ENCODE peak calls at places on chromosomes 7 and 10, in five cellular contexts. One of them, this sample, is unnamed.

GRCh38 chr7:159141159-159141558 is 3.5 kb downstream of the VIPR2 start:
- DNase-seq in NCI-H2107: no peak
- DNase-seq in endothelial cell: no peak
- DNase-seq in anterior cingulate cortex: no peak
- DNase-seq in non-pigmented ciliary epithelial cell: no peak
- DNase-seq in this sample: no peak

GRCh38 chr7:140048989-140049338 is 13.8 kb downstream of the PARP12 start:
- DNase-seq in endothelial cell: no peak
- DNase-seq in NCI-H2107: no peak
- DNase-seq in non-pigmented ciliary epithelial cell: no peak
- DNase-seq in anterior cingulate cortex: no peak
- DNase-seq in this sample: no peak

GRCh38 chr7:16028103-16028502 is 341.6 kb upstream of the MEOX2 start:
- DNase-seq in endothelial cell: no peak
- DNase-seq in anterior cingulate cortex: no peak
- DNase-seq in NCI-H2107: no peak
- DNase-seq in non-pigmented ciliary epithelial cell: peak
- DNase-seq in this sample: no peak

GRCh38 chr10:10528563-10528910 is 489.1 kb upstream of the CELF2 start:
- DNase-seq in NCI-H2107: no peak
- DNase-seq in anterior cingulate cortex: no peak
- DNase-seq in endothelial cell: no peak
- DNase-seq in non-pigmented ciliary epithelial cell: peak
- DNase-seq in this sample: no peak

GRCh38 chr10:43689618-43689954 is 40.9 kb upstream of the ZNF32 start:
- DNase-seq in anterior cingulate cortex: no peak
- DNase-seq in non-pigmented ciliary epithelial cell: no peak
- DNase-seq in endothelial cell: peak
- DNase-seq in NCI-H2107: no peak
- DNase-seq in this sample: peak

GRCh38 chr7:139598642-139599041 is 75.2 kb downstream of the CLEC2L start:
- DNase-seq in endothelial cell: no peak
- DNase-seq in anterior cingulate cortex: no peak
- DNase-seq in NCI-H2107: no peak
- DNase-seq in non-pigmented ciliary epithelial cell: no peak
- DNase-seq in this sample: peak

GRCh38 chr10:110267246-110267645 is 37.5 kb downstream of the SMNDC1 start:
- DNase-seq in non-pigmented ciliary epithelial cell: no peak
- DNase-seq in anterior cingulate cortex: no peak
- DNase-seq in NCI-H2107: no peak
- DNase-seq in endothelial cell: no peak
- DNase-seq in this sample: no peak

GRCh38 chr7:22853674-22854157 is 31.1 kb upstream of the TOMM7 start:
- DNase-seq in non-pigmented ciliary epithelial cell: no peak
- DNase-seq in anterior cingulate cortex: no peak
- DNase-seq in endothelial cell: no peak
- DNase-seq in NCI-H2107: no peak
- DNase-seq in this sample: peak

GRCh38 chr10:95755511-95756004 is 405 bp upstream of the ENTPD1 start:
- DNase-seq in endothelial cell: no peak
- DNase-seq in non-pigmented ciliary epithelial cell: no peak
- DNase-seq in NCI-H2107: no peak
- DNase-seq in anterior cingulate cortex: peak
- DNase-seq in this sample: no peak

GRCh38 chr7:94129443-94130140 is 125.4 kb upstream of the BET1 start:
- DNase-seq in NCI-H2107: no peak
- DNase-seq in anterior cingulate cortex: no peak
- DNase-seq in non-pigmented ciliary epithelial cell: peak
- DNase-seq in endothelial cell: no peak
- DNase-seq in this sample: peak

GRCh38 chr7:54811016-54811924 is 52.3 kb upstream of the SEC61G start:
- DNase-seq in non-pigmented ciliary epithelial cell: peak
- DNase-seq in anterior cingulate cortex: no peak
- DNase-seq in endothelial cell: no peak
- DNase-seq in NCI-H2107: no peak
- DNase-seq in this sample: no peak

GRCh38 chr7:113793171-113793570 is 125.6 kb downstream of the PPP1R3A start:
- DNase-seq in NCI-H2107: no peak
- DNase-seq in endothelial cell: no peak
- DNase-seq in anterior cingulate cortex: no peak
- DNase-seq in non-pigmented ciliary epithelial cell: no peak
- DNase-seq in this sample: no peak

GRCh38 chr10:34580643-34581042 is 234.5 kb downstream of the PARD3 start:
- DNase-seq in anterior cingulate cortex: no peak
- DNase-seq in endothelial cell: no peak
- DNase-seq in non-pigmented ciliary epithelial cell: peak
- DNase-seq in NCI-H2107: no peak
- DNase-seq in this sample: peak

GRCh38 chr10:121956111-121957061 is 18.6 kb downstream of the NSMCE4A start:
- DNase-seq in anterior cingulate cortex: no peak
- DNase-seq in NCI-H2107: no peak
- DNase-seq in non-pigmented ciliary epithelial cell: peak
- DNase-seq in endothelial cell: no peak
- DNase-seq in this sample: no peak

This sample was measured in NCI-H69.